ENCODE peak calls at places on chromosomes 6 and 20, in four cellular contexts. C is cerebellar cortex, Z is mucosa of gallbladder, L is hippocampal formation. R is an unnamed sample.
A peak's percentile ranks its signal among the peaks of the same experiment; 100 is the strongest.

GRCh38 chr6:140736227-140736626 is 1361.8 kb upstream of the CITED2 start:
- DNase-seq in C (no peak), Z (no peak), L (no peak), R (no peak)

GRCh38 chr6:43054206-43054943 is 724 bp upstream of the CUL7 start:
- DNase-seq in C (no peak), Z (no peak), L (no peak), R (no peak)

GRCh38 chr6:10393544-10394225 is 21.2 kb downstream of the TFAP2A start:
- DNase-seq in C (no peak), Z (no peak), L (no peak), R (no peak)

GRCh38 chr6:152404936-152405595 is 232.1 kb downstream of the SYNE1 start:
- DNase-seq in C (no peak), Z (no peak), L (no peak), R (no peak)

GRCh38 chr6:169158182-169158573 is 95.5 kb downstream of the THBS2 start:
- DNase-seq in C (no peak), Z (no peak), L (no peak), R (peak; percentile 29)

GRCh38 chr6:3761989-3762270 is 10.4 kb upstream of the PXDC1 start:
- DNase-seq in C (no peak), Z (no peak), L (no peak), R (no peak)

GRCh38 chr6:55636406-55637102 is 57.6 kb upstream of the HMGCLL1 start:
- DNase-seq in C (no peak), Z (no peak), L (no peak), R (no peak)

GRCh38 chr6:8506123-8506522 is 70.8 kb upstream of the SLC35B3 start:
- DNase-seq in C (no peak), Z (no peak), L (no peak), R (no peak)

GRCh38 chr20:60233006-60233405 is 274.8 kb downstream of the CDH26 start:
- DNase-seq in C (no peak), Z (no peak), L (no peak), R (no peak)

GRCh38 chr20:9474835-9475413 is 39.5 kb upstream of the LAMP5 start:
- DNase-seq in C (no peak), Z (no peak), L (peak; percentile 31), R (no peak)

GRCh38 chr6:29696147-29697129 is 15.5 kb upstream of the ZFP57 start:
- DNase-seq in C (peak; percentile 11), Z (no peak), L (no peak), R (no peak)

GRCh38 chr6:108667984-108668383 is 107.3 kb downstream of the FOXO3 start:
- DNase-seq in C (peak; percentile 58), Z (peak; percentile 28), L (peak; percentile 13), R (no peak)

GRCh38 chr20:61701802-61702201 is 363.9 kb downstream of the TAF4 start:
- DNase-seq in C (no peak), Z (no peak), L (no peak), R (no peak)

GRCh38 chr6:68876792-68877493 is 241.9 kb downstream of the ADGRB3 start:
- DNase-seq in C (peak; percentile 32), Z (no peak), L (peak; percentile 18), R (no peak)

GRCh38 chr6:88492824-88493223 is 326.7 kb upstream of the CNR1 start:
- DNase-seq in C (peak; percentile 50), Z (no peak), L (no peak), R (no peak)

GRCh38 chr6:110042670-110043296 is 64.7 kb downstream of the GPR6 start:
- DNase-seq in C (peak; percentile 12), Z (no peak), L (no peak), R (peak; percentile 14)

GRCh38 chr6:75306074-75306473 is 21.5 kb upstream of the TMEM30A start:
- DNase-seq in C (no peak), Z (no peak), L (no peak), R (no peak)

GRCh38 chr20:57317789-57318371 is 11.7 kb upstream of the SPO11 start:
- DNase-seq in C (no peak), Z (no peak), L (no peak), R (no peak)

GRCh38 chr6:88584581-88584980 is 378.8 kb downstream of the RNGTT start:
- DNase-seq in C (peak; percentile 82), Z (no peak), L (no peak), R (no peak)

GRCh38 chr6:71393471-71393870 is 104.9 kb downstream of the OGFRL1 start:
- DNase-seq in C (no peak), Z (no peak), L (no peak), R (no peak)

GRCh38 chr6:43579171-43579570 is 3.2 kb downstream of the POLH start:
- DNase-seq in C (no peak), Z (no peak), L (no peak), R (no peak)

GRCh38 chr6:31228484-31228883 is 43.4 kb downstream of the HLA-C start:
- DNase-seq in C (no peak), Z (no peak), L (no peak), R (no peak)

GRCh38 chr6:134249759-134250602 is 67.9 kb downstream of the SGK1 start:
- DNase-seq in C (peak; percentile 52), Z (no peak), L (no peak), R (no peak)

GRCh38 chr20:63775096-63775978 is 35.8 kb downstream of the SLC2A4RG start:
- DNase-seq in C (no peak), Z (no peak), L (no peak), R (no peak)

GRCh38 chr6:43280234-43280633 is 17.8 kb upstream of the SLC22A7 start:
- DNase-seq in C (no peak), Z (no peak), L (no peak), R (no peak)

GRCh38 chr20:10286356-10286755 is 67.7 kb downstream of the SNAP25 start:
- DNase-seq in C (no peak), Z (no peak), L (no peak), R (no peak)

GRCh38 chr6:51477912-51478311 is 609.5 kb downstream of the PKHD1 start:
- DNase-seq in C (no peak), Z (no peak), L (no peak), R (no peak)

GRCh38 chr6:43445576-43445975 is 9.8 kb downstream of the DLK2 start:
- DNase-seq in C (no peak), Z (no peak), L (no peak), R (no peak)

GRCh38 chr6:3317741-3318211 is 59.0 kb downstream of the PSMG4 start:
- DNase-seq in C (no peak), Z (no peak), L (no peak), R (peak; percentile 46)

GRCh38 chr6:33215761-33216649 is 7.7 kb downstream of the RING1 start:
- DNase-seq in C (no peak), Z (no peak), L (no peak), R (no peak)

GRCh38 chr6:42694586-42694985 is 27.8 kb downstream of the PRPH2 start:
- DNase-seq in C (no peak), Z (no peak), L (no peak), R (no peak)

GRCh38 chr20:12847862-12848261 is 160.9 kb upstream of the SPTLC3 start:
- DNase-seq in C (no peak), Z (peak; percentile 12), L (no peak), R (no peak)

GRCh38 chr6:129498950-129499870 is 210.8 kb downstream of the ARHGAP18 start:
- DNase-seq in C (peak; percentile 62), Z (no peak), L (peak; percentile 68), R (no peak)

GRCh38 chr6:9412951-9413559 is 977.7 kb upstream of the SLC35B3 start:
- DNase-seq in C (peak; percentile 5), Z (no peak), L (no peak), R (no peak)

GRCh38 chr6:33886673-33887144 is 82.9 kb upstream of the MLN start:
- DNase-seq in C (no peak), Z (peak; percentile 45), L (no peak), R (peak; percentile 58)

GRCh38 chr6:111941686-111942330 is 68.6 kb upstream of the FYN start:
- DNase-seq in C (no peak), Z (no peak), L (no peak), R (no peak)

GRCh38 chr6:16730720-16731502 is 30.3 kb downstream of the ATXN1 start:
- DNase-seq in C (no peak), Z (no peak), L (no peak), R (no peak)

GRCh38 chr6:159691133-159691962 is 1.7 kb downstream of the SOD2 start:
- DNase-seq in C (peak; percentile 72), Z (peak; percentile 38), L (peak; percentile 76), R (peak; percentile 39)

GRCh38 chr6:26486358-26486757 is 13.7 kb upstream of the BTN1A1 start:
- DNase-seq in C (no peak), Z (no peak), L (no peak), R (no peak)

R was measured in lung.